ENCODE peak calls at places on chromosomes 2 and 18, in five cellular contexts. B is HCT116, U is K562, C is SK-N-SH, A is H1. H is an unnamed sample.
A peak's percentile ranks its signal among the peaks of the same experiment; 100 is the strongest.

GRCh38 chr18:62781893-62782292 is 66.6 kb downstream of the PHLPP1 start:
- DNase-seq in U (no peak), A (no peak), B (no peak), C (no peak), H (peak; percentile 21)

GRCh38 chr2:113278073-113278811 is 479 bp downstream of the PAX8 start:
- DNase-seq in U (no peak), C (peak; percentile 31), A (peak; percentile 62), B (no peak), H (no peak)

GRCh38 chr2:101763496-101764333 is 66.2 kb downstream of the MAP4K4 start:
- DNase-seq in C (no peak), B (no peak), U (no peak), A (no peak), H (no peak)

GRCh38 chr2:5057895-5058294 is 634.3 kb upstream of the SOX11 start:
- DNase-seq in U (no peak), C (no peak), B (no peak), A (no peak), H (no peak)

GRCh38 chr2:38599706-38600105 is 3.0 kb downstream of the HNRNPLL start:
- DNase-seq in C (no peak), B (no peak), A (no peak), U (no peak), H (no peak)

GRCh38 chr18:76493213-76494107 is 1.6 kb downstream of the ZNF516 start:
- DNase-seq in A (no peak), C (peak; percentile 33), U (peak; percentile 15), B (no peak), H (no peak)

GRCh38 chr2:96906719-96907404 is 37.0 kb upstream of the SEMA4C start:
- DNase-seq in B (no peak), U (no peak), A (peak; percentile 73), C (peak; percentile 71), H (no peak)

GRCh38 chr18:31658670-31659573 is 25.5 kb downstream of the B4GALT6 start:
- DNase-seq in B (no peak), A (no peak), C (no peak), U (no peak), H (no peak)

GRCh38 chr2:122692400-122693083 is 937.1 kb downstream of the TSN start:
- DNase-seq in A (no peak), B (no peak), U (no peak), C (no peak), H (no peak)

GRCh38 chr2:102074167-102074778 is 68.3 kb upstream of the IL1R1 start:
- DNase-seq in U (peak; percentile 33), A (no peak), B (no peak), C (no peak), H (no peak)

GRCh38 chr2:210020138-210020537 is 17.7 kb downstream of the RPE start:
- DNase-seq in A (no peak), U (no peak), C (no peak), B (no peak), H (no peak)

GRCh38 chr2:175990099-175990498 is 12.0 kb downstream of the LNPK start:
- DNase-seq in B (no peak), A (no peak), C (no peak), U (no peak), H (no peak)

GRCh38 chr18:79413025-79413424 is 17.3 kb downstream of the NFATC1 start:
- DNase-seq in C (no peak), B (no peak), U (peak; percentile 50), A (no peak), H (no peak)

GRCh38 chr18:6601241-6601640 is 128.3 kb upstream of the ARHGAP28 start:
- DNase-seq in U (no peak), A (no peak), C (no peak), B (no peak), H (no peak)

GRCh38 chr2:133247613-133248012 is 320.6 kb downstream of the NCKAP5 start:
- DNase-seq in U (no peak), A (no peak), C (no peak), B (no peak), H (no peak)

GRCh38 chr2:40485319-40485718 is 33.4 kb upstream of the SLC8A1 start:
- DNase-seq in A (no peak), U (no peak), B (no peak), C (no peak), H (no peak)

GRCh38 chr2:8676915-8677645 is 4.8 kb upstream of the ID2 start:
- DNase-seq in B (no peak), A (no peak), U (no peak), C (peak; percentile 84), H (no peak)

GRCh38 chr2:101251844-101252407 is 760 bp upstream of the CNOT11 start:
- DNase-seq in A (peak; percentile 52), B (peak; percentile 74), U (no peak), C (peak; percentile 39), H (no peak)

GRCh38 chr2:114281188-114281587 is 161.3 kb upstream of the DPP10 start:
- DNase-seq in B (no peak), A (no peak), C (no peak), U (no peak), H (no peak)

GRCh38 chr18:3397786-3398185 is 52.2 kb upstream of the TGIF1 start:
- DNase-seq in B (no peak), U (no peak), A (no peak), C (no peak), H (no peak)

GRCh38 chr18:79874553-79875530 is 76.6 kb downstream of the SLC66A2 start:
- DNase-seq in U (no peak), B (no peak), A (no peak), C (no peak), H (no peak)

GRCh38 chr18:25830787-25831186 is 259.6 kb downstream of the SS18 start:
- DNase-seq in U (no peak), A (no peak), B (no peak), C (no peak), H (no peak)

GRCh38 chr2:48600204-48600813 is 17.3 kb upstream of the GTF2A1L start:
- DNase-seq in C (peak; percentile 32), B (no peak), U (peak; percentile 32), A (no peak), H (peak; percentile 49)

GRCh38 chr2:150621800-150622199 is 134.3 kb upstream of the RND3 start:
- DNase-seq in B (no peak), A (no peak), U (no peak), C (no peak), H (no peak)

GRCh38 chr2:208542465-208543041 is 136.0 kb downstream of the PTH2R start:
- DNase-seq in C (no peak), A (no peak), B (no peak), U (no peak), H (no peak)

GRCh38 chr2:8514274-8514662 is 167.6 kb upstream of the ID2 start:
- DNase-seq in C (no peak), A (no peak), U (no peak), B (no peak), H (no peak)

GRCh38 chr2:191478754-191479679 is 198.9 kb upstream of the NABP1 start:
- DNase-seq in A (no peak), B (no peak), C (peak; percentile 71), U (no peak), H (no peak)

GRCh38 chr18:5824370-5824984 is 70.8 kb downstream of the TMEM200C start:
- DNase-seq in C (no peak), B (no peak), U (no peak), A (no peak), H (no peak)

GRCh38 chr2:48292429-48292828 is 237.5 kb upstream of the STON1 start:
- DNase-seq in A (no peak), C (no peak), U (no peak), B (no peak), H (no peak)

GRCh38 chr2:113872201-113872600 is 17.7 kb upstream of the ACTR3 start:
- DNase-seq in B (no peak), A (no peak), U (no peak), C (no peak), H (no peak)

GRCh38 chr2:70084973-70085710 is 2.1 kb upstream of the PCBP1 start:
- DNase-seq in U (peak; percentile 41), B (peak; percentile 65), A (peak; percentile 74), C (no peak), H (no peak)

GRCh38 chr18:50126466-50126865 is 68.5 kb downstream of the MYO5B start:
- DNase-seq in U (no peak), A (no peak), C (no peak), B (no peak), H (no peak)

GRCh38 chr2:205193121-205193520 is 489.2 kb upstream of the NRP2 start:
- DNase-seq in A (no peak), U (no peak), B (no peak), C (peak; percentile 27), H (no peak)

GRCh38 chr2:144357623-144358400 is 162.1 kb downstream of the ZEB2 start:
- DNase-seq in U (peak; percentile 43), B (peak; percentile 72), A (no peak), C (no peak), H (no peak)

GRCh38 chr2:217993055-217993645 is 9.6 kb downstream of the TNS1 start:
- DNase-seq in C (no peak), U (no peak), B (no peak), A (no peak), H (no peak)

GRCh38 chr18:36890598-36890997 is 61.7 kb downstream of the KIAA1328 start:
- DNase-seq in C (no peak), A (no peak), B (no peak), U (no peak), H (no peak)

GRCh38 chr2:186927867-186928191 is 78.9 kb upstream of the ZSWIM2 start:
- DNase-seq in B (no peak), C (no peak), A (no peak), U (no peak), H (no peak)

GRCh38 chr2:147846382-147847081 is 1.7 kb downstream of the ACVR2A start:
- DNase-seq in U (no peak), A (no peak), C (no peak), B (no peak), H (no peak)
- TF ChIP-seq JUND in U (no peak), A (no peak), C (no peak), B (no peak), H (no peak)

GRCh38 chr18:7691206-7691605 is 124.1 kb downstream of the PTPRM start:
- DNase-seq in A (no peak), U (no peak), B (no peak), C (no peak), H (no peak)
- TF ChIP-seq JUND in A (no peak), U (no peak), B (no peak), C (no peak), H (no peak)

GRCh38 chr18:13376298-13376840 is 157.8 kb downstream of the LDLRAD4 start:
- DNase-seq in C (no peak), A (no peak), U (no peak), B (no peak), H (no peak)
- TF ChIP-seq JUND in C (no peak), A (no peak), U (no peak), B (no peak), H (no peak)

DNA sequence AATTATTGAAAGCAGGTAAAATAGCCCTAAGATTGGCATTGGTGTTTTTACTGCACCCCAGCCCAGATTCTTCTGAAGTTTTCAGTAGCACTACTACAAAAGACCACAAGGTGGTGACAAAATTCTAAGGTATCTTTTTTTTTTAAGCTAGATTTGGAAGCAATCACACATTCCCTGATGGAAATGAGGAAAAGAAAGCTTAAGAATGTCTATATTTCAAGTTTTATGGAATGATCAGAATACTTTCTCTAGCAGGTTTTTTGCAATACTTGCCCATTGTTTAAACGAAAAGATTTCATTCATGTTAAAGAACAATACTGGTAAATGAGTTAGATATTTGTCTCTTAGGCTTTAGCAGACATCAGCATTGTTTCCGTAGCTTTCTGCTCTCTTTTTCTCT is 32.1 kb upstream of the ZNF638 start:
- DNase-seq in C (peak; percentile 51), A (no peak), B (no peak), U (peak; percentile 44), H (no peak)
- TF ChIP-seq JUND in C (no peak), A (no peak), B (no peak), U (no peak), H (no peak)

H was measured in T47D.